ENCODE peak calls at places on chromosomes 11 and 22, in five cellular contexts. J is PC-9, O is DND-41, Q is GM23338, C is endothelial cell. Y is an unnamed sample.
A peak's percentile ranks its signal among the peaks of the same experiment; 100 is the strongest.

GRCh38 chr11:106276859-106277436 is 199.5 kb downstream of the AASDHPPT start:
- DNase-seq in Q (peak; percentile 56), C (no peak), O (peak; percentile 25), J (peak; percentile 43), Y (peak; percentile 29)

GRCh38 chr22:44186121-44186510 is 5.4 kb downstream of the PARVG start:
- DNase-seq in C (no peak), J (no peak), O (no peak), Q (no peak), Y (no peak)

GRCh38 chr11:69088676-69089146 is 40.0 kb downstream of the TPCN2 start:
- DNase-seq in C (peak; percentile 77), J (peak; percentile 80), Q (peak; percentile 95), O (peak; percentile 58), Y (peak; percentile 78)

GRCh38 chr11:74025467-74026166 is 16.7 kb upstream of the UCP3 start:
- DNase-seq in O (no peak), Q (no peak), C (no peak), J (peak; percentile 73), Y (peak; percentile 34)

GRCh38 chr22:45454260-45454659 is 40.8 kb downstream of the RIBC2 start:
- DNase-seq in O (no peak), J (no peak), Q (no peak), C (no peak), Y (peak; percentile 44)

GRCh38 chr22:33126881-33127280 is 68.7 kb upstream of the SYN3 start:
- DNase-seq in J (no peak), C (no peak), O (no peak), Q (peak; percentile 75), Y (no peak)

GRCh38 chr11:12961615-12962014 is 47.5 kb upstream of the RASSF10 start:
- DNase-seq in J (no peak), C (no peak), Q (no peak), O (no peak), Y (peak; percentile 43)

GRCh38 chr22:26529345-26529744 is 17.1 kb upstream of the TFIP11 start:
- DNase-seq in J (no peak), Q (no peak), O (no peak), C (no peak), Y (no peak)

GRCh38 chr11:44007746-44008501 is 39.9 kb upstream of the ACCSL start:
- DNase-seq in J (peak; percentile 52), C (no peak), O (no peak), Q (no peak), Y (no peak)

GRCh38 chr22:41940853-41941765 is 5.8 kb downstream of the CENPM start:
- DNase-seq in Q (peak; percentile 90), J (peak; percentile 63), C (peak; percentile 90), O (peak; percentile 85), Y (peak; percentile 80)

GRCh38 chr11:68260484-68260883 is 11.3 kb downstream of the C11orf24 start:
- DNase-seq in Q (no peak), J (no peak), O (no peak), C (no peak), Y (no peak)

GRCh38 chr11:69439651-69440464 is 41.6 kb upstream of the LINC01488 start:
- DNase-seq in Q (no peak), J (no peak), C (no peak), O (no peak), Y (no peak)

GRCh38 chr11:20163778-20164133 is 3.5 kb upstream of the DBX1 start:
- DNase-seq in O (no peak), C (no peak), Q (peak; percentile 70), J (no peak), Y (no peak)

GRCh38 chr11:18243783-18244362 is 4.6 kb downstream of the SAA2 start:
- DNase-seq in O (peak; percentile 68), J (peak; percentile 57), Q (peak; percentile 88), C (peak; percentile 66), Y (peak; percentile 73)

GRCh38 chr11:36492724-36493304 is 17.3 kb downstream of the TRAF6 start:
- DNase-seq in C (peak; percentile 25), J (no peak), Q (peak; percentile 73), O (peak; percentile 37), Y (peak; percentile 57)

GRCh38 chr11:92123540-92123939 is 101.1 kb upstream of the FAT3 start:
- DNase-seq in C (no peak), J (peak; percentile 53), O (no peak), Q (no peak), Y (peak; percentile 77)

GRCh38 chr11:34242037-34242625 is 115.7 kb downstream of the ABTB2 start:
- DNase-seq in J (peak; percentile 58), C (no peak), Q (no peak), O (no peak), Y (no peak)

GRCh38 chr11:118622376-118623290 is 15.2 kb downstream of the PHLDB1 start:
- DNase-seq in Q (no peak), O (no peak), C (no peak), J (peak; percentile 98), Y (peak; percentile 76)

GRCh38 chr22:32917577-32918375 is 116.3 kb downstream of the TIMP3 start:
- DNase-seq in C (no peak), Q (no peak), J (no peak), O (no peak), Y (no peak)

GRCh38 chr22:50292643-50293440 is 14.6 kb downstream of the PLXNB2 start:
- DNase-seq in Q (no peak), C (no peak), J (no peak), O (no peak), Y (no peak)

GRCh38 chr11:15969701-15970329 is 386.5 kb downstream of the SOX6 start:
- DNase-seq in Q (no peak), O (no peak), C (no peak), J (no peak), Y (peak; percentile 70)

GRCh38 chr11:70761094-70761905 is 363.0 kb downstream of the CTTN start:
- DNase-seq in C (no peak), Q (peak; percentile 41), O (no peak), J (no peak), Y (no peak)

DNA sequence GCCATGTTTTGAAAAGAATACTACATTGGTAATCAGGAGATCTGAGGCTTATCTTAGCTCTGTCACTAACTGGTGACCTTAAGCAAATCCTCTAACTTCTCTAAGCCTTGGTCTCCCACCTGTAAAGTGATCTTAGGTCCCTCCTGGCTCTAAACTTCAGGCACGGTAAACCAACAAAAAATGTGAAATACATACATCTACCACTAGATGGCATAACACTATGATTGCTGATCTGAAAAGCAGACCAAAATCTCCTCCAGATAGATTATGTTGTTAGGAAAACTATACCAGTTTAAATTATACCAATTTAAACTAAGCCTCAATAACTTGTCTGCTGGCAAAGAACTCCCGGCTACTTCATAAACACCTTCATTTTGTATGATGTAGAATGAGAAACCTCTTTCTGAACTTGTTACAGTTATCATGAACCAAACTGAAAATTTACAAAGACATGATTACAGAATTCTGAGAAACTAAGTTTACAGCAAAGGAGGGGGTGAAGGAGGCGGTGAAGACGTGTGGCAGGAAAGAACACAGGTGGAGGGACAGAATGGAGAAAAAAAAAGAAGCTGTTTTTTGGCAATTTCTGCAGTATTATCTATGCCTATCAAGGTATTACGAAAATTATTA is 85.9 kb downstream of the SBF2 start:
- DNase-seq in Q (peak; percentile 83), J (no peak), O (no peak), C (no peak), Y (peak; percentile 69)
- TF ChIP-seq CTCF in Q (peak; percentile 67), J (peak; percentile 75), O (peak; percentile 76), C (peak; percentile 93), Y (peak; percentile 56)

GRCh38 chr22:37765953-37766566 is 41.7 kb upstream of the GCAT start:
- DNase-seq in J (peak; percentile 25), C (no peak), O (no peak), Q (no peak), Y (no peak)

GRCh38 chr22:37771081-37771480 is 36.7 kb upstream of the GCAT start:
- DNase-seq in C (no peak), O (no peak), J (peak; percentile 29), Q (no peak), Y (no peak)

GRCh38 chr22:37765498-37765897 is 42.2 kb upstream of the GCAT start:
- DNase-seq in Q (no peak), J (no peak), C (no peak), O (no peak), Y (no peak)

GRCh38 chr22:37769056-37769455 is 38.7 kb upstream of the GCAT start:
- DNase-seq in O (no peak), J (no peak), C (no peak), Q (no peak), Y (no peak)

DNA sequence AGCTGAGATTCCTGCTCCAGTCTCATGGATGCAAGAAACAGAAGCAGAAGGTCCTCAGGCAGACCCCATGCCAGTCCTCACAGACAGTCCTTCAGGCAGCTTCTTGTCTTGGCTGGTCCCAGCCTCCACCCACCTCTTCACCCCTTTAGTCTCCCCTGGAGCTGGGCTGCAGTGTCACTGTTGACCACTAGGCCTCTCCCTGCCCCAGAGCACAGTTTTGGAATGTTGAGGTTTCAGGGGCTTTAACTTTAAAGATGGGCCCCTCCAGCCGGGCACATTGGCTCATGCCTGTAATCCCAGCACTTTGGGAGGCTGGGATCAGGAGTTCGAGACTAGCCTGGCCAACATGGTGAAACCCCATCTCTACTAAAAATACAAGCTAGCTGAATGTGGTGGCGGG is 39.5 kb upstream of the GCAT start:
- DNase-seq in O (no peak), Q (peak; percentile 58), C (no peak), J (no peak), Y (no peak)
- TF ChIP-seq CTCF in O (peak; percentile 53), Q (peak; percentile 48), C (peak; percentile 57), J (peak; percentile 63), Y (peak; percentile 34)

GRCh38 chr11:77819411-77819920 is 1.1 kb downstream of the RSF1 start:
- DNase-seq in O (peak; percentile 91), J (peak; percentile 85), Q (peak; percentile 88), C (peak; percentile 80), Y (peak; percentile 89)
- TF ChIP-seq CTCF in O (no peak), J (no peak), Q (no peak), C (no peak), Y (no peak)

GRCh38 chr11:912266-912665 is 1.7 kb upstream of the CHID1 start:
- DNase-seq in C (no peak), J (no peak), O (no peak), Q (peak; percentile 41), Y (no peak)

GRCh38 chr11:910044-910588 is 494 bp downstream of the CHID1 start:
- DNase-seq in O (no peak), J (no peak), Q (no peak), C (no peak), Y (no peak)

GRCh38 chr11:910589-911030 is at the start of gene CHID1:
- DNase-seq in C (peak; percentile 90), O (peak; percentile 86), Q (peak; percentile 94), J (peak; percentile 66), Y (peak; percentile 76)

GRCh38 chr11:911890-912219 is 1.2 kb upstream of the CHID1 start:
- DNase-seq in J (no peak), O (no peak), Q (no peak), C (no peak), Y (no peak)

DNA sequence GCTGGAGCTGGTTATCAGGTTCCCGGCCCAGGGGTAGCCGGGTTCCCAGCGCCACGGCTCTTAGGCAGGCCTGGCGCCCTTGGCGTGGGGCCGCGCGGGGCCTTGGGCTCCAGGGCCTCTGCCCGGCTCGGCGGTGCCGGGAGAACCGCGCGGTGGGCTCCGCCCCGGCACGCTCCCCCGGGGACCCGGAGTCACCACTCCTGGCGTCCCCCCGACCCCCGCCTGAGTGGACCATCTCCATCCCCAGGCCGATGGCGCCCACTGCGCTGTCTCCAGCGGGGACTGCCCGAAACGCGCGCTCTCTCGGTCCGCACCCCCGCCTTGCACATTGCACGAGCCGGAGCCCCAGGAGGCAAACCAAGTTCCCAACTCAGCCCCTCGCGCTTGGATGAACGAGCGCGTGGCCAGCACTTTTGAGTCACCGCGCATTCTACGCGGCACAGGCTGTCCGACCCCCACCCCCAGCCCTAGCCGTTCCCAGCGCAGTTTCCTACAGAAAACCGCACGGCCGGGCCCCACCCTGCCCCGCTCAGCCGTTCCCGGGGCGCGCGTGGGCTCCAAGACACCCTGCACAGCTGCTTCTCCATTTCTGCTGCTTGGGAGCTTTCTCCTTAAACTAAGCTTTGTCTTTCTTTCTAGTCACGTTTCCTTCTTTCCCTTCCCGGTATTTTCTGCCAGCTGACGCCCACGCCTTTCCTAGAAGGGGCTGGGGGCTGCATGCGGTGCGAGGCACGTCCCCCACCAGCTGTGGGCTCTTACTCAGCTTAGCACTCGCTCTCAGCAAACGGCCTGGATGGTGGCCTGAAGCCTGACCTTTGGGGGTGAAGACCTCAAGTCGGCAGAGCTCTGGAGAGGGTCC is 650 bp upstream of the CHID1 start:
- DNase-seq in Q (peak; percentile 72), O (peak; percentile 58), J (peak; percentile 61), C (no peak), Y (peak; percentile 73)
- TF ChIP-seq CTCF in Q (no peak), O (peak; percentile 3), J (no peak), C (no peak), Y (no peak)